ENCODE peak calls at places on chromosome 21, in nine cellular contexts. One of them, this sample, is unnamed.
A peak's percentile ranks its signal among the peaks of the same experiment; 100 is the strongest.

GRCh38 chr21:41957991-41958766 is 4.4 kb upstream of the C2CD2 start:
- DNase-seq in PC-3: peak; percentile 99
- DNase-seq in ureter: peak; percentile 74
- DNase-seq in RWPE1: peak; percentile 88
- DNase-seq in NCI-H1105: peak; percentile 38
- DNase-seq in psoas muscle: peak; percentile 82
- DNase-seq in choroid plexus epithelial cell: peak; percentile 96
- DNase-seq in Calu3: peak; percentile 71
- DNase-seq in RPMI8226: peak; percentile 87
- DNase-seq in this sample: peak; percentile 75

GRCh38 chr21:38268859-38269566 is 12.2 kb downstream of the KCNJ15 start:
- DNase-seq in PC-3: no peak
- DNase-seq in ureter: no peak
- DNase-seq in RWPE1: no peak
- DNase-seq in NCI-H1105: no peak
- DNase-seq in psoas muscle: no peak
- DNase-seq in choroid plexus epithelial cell: no peak
- DNase-seq in Calu3: no peak
- DNase-seq in RPMI8226: no peak
- DNase-seq in this sample: no peak

GRCh38 chr21:43188712-43189151 is 19.9 kb downstream of the CRYAA start:
- DNase-seq in PC-3: no peak
- DNase-seq in ureter: peak; percentile 49
- DNase-seq in RWPE1: no peak
- DNase-seq in NCI-H1105: peak; percentile 7
- DNase-seq in psoas muscle: peak; percentile 50
- DNase-seq in choroid plexus epithelial cell: no peak
- DNase-seq in Calu3: no peak
- DNase-seq in RPMI8226: peak; percentile 28
- DNase-seq in this sample: peak; percentile 61

GRCh38 chr21:46617267-46618051 is 12.6 kb upstream of the S100B start:
- DNase-seq in PC-3: peak; percentile 4
- DNase-seq in ureter: no peak
- DNase-seq in RWPE1: no peak
- DNase-seq in NCI-H1105: no peak
- DNase-seq in psoas muscle: no peak
- DNase-seq in choroid plexus epithelial cell: peak; percentile 72
- DNase-seq in Calu3: no peak
- DNase-seq in RPMI8226: no peak
- DNase-seq in this sample: no peak

GRCh38 chr21:26570203-26570602 is 2.9 kb downstream of the CYYR1 start:
- DNase-seq in PC-3: no peak
- DNase-seq in ureter: no peak
- DNase-seq in RWPE1: no peak
- DNase-seq in NCI-H1105: no peak
- DNase-seq in psoas muscle: no peak
- DNase-seq in choroid plexus epithelial cell: no peak
- DNase-seq in Calu3: no peak
- DNase-seq in RPMI8226: no peak
- DNase-seq in this sample: no peak

GRCh38 chr21:44732956-44733355 is 21.6 kb upstream of the TSPEAR start:
- DNase-seq in PC-3: peak; percentile 46
- DNase-seq in ureter: no peak
- DNase-seq in RWPE1: no peak
- DNase-seq in NCI-H1105: no peak
- DNase-seq in psoas muscle: no peak
- DNase-seq in choroid plexus epithelial cell: no peak
- DNase-seq in Calu3: no peak
- DNase-seq in RPMI8226: no peak
- DNase-seq in this sample: no peak

GRCh38 chr21:38822754-38823374 is 17.1 kb downstream of the ETS2 start:
- DNase-seq in PC-3: no peak
- DNase-seq in ureter: no peak
- DNase-seq in RWPE1: no peak
- DNase-seq in NCI-H1105: no peak
- DNase-seq in psoas muscle: no peak
- DNase-seq in choroid plexus epithelial cell: no peak
- DNase-seq in Calu3: no peak
- DNase-seq in RPMI8226: no peak
- DNase-seq in this sample: no peak

GRCh38 chr21:27269646-27270045 is 302.8 kb upstream of the ADAMTS5 start:
- DNase-seq in PC-3: peak; percentile 8
- DNase-seq in ureter: no peak
- DNase-seq in RWPE1: peak; percentile 6
- DNase-seq in NCI-H1105: no peak
- DNase-seq in psoas muscle: no peak
- DNase-seq in choroid plexus epithelial cell: peak; percentile 95
- DNase-seq in Calu3: no peak
- DNase-seq in RPMI8226: no peak
- DNase-seq in this sample: no peak

GRCh38 chr21:34967509-34968289 is 81.4 kb downstream of the RUNX1 start:
- DNase-seq in PC-3: peak; percentile 88
- DNase-seq in ureter: no peak
- DNase-seq in RWPE1: peak; percentile 5
- DNase-seq in NCI-H1105: no peak
- DNase-seq in psoas muscle: no peak
- DNase-seq in choroid plexus epithelial cell: no peak
- DNase-seq in Calu3: peak; percentile 31
- DNase-seq in RPMI8226: no peak
- DNase-seq in this sample: no peak

This sample was measured in left ventricle myocardium superior.